ENCODE peak calls at places on chromosome 19, in four cellular contexts. I is HepG2, Y is SK-N-SH, N is K562. U is an unnamed sample.

GRCh38 chr19:50155520-50156109 is 7.5 kb downstream of the IZUMO2 start:
- DNase-seq in N (peak; percentile 18), Y (no peak), I (no peak), U (peak; percentile 36)

GRCh38 chr19:17329061-17329767 is 5.4 kb downstream of the ANO8 start:
- DNase-seq in N (no peak), Y (no peak), I (no peak), U (no peak)

GRCh38 chr19:10230155-10230903 is 802 bp downstream of the S1PR2 start:
- DNase-seq in I (no peak), N (no peak), Y (peak; percentile 83), U (no peak)

GRCh38 chr19:53881482-53882390 is at the start of gene PRKCG:
- DNase-seq in Y (peak; percentile 76), I (peak; percentile 44), N (peak; percentile 61), U (no peak)

GRCh38 chr19:9823816-9824215 is 3.9 kb upstream of the UBL5 start:
- DNase-seq in I (no peak), Y (no peak), N (no peak), U (no peak)

GRCh38 chr19:56637976-56638555 is 4.9 kb upstream of the SMIM17 start:
- DNase-seq in Y (no peak), N (peak; percentile 51), I (peak; percentile 54), U (peak; percentile 53)

GRCh38 chr19:35889370-35890112 is 10.8 kb downstream of the NFKBID start:
- DNase-seq in N (no peak), Y (no peak), I (no peak), U (no peak)

GRCh38 chr19:6047741-6048231 is 62.5 kb downstream of the RFX2 start:
- DNase-seq in N (peak; percentile 65), I (peak; percentile 70), Y (peak; percentile 84), U (peak; percentile 58)

GRCh38 chr19:2636897-2637683 is 65.4 kb downstream of the GNG7 start:
- DNase-seq in Y (peak; percentile 94), I (peak; percentile 34), N (peak; percentile 82), U (peak; percentile 74)

GRCh38 chr19:56174550-56174949 is 1.3 kb upstream of the GALP start:
- DNase-seq in N (no peak), I (no peak), Y (no peak), U (no peak)

GRCh38 chr19:4197625-4198466 is 15.4 kb downstream of the ANKRD24 start:
- DNase-seq in Y (peak; percentile 81), I (no peak), N (peak; percentile 51), U (peak; percentile 67)

GRCh38 chr19:43784981-43785808 is 4.4 kb upstream of the KCNN4 start:
- DNase-seq in N (peak; percentile 76), I (peak; percentile 60), Y (peak; percentile 84), U (peak; percentile 76)

DNA sequence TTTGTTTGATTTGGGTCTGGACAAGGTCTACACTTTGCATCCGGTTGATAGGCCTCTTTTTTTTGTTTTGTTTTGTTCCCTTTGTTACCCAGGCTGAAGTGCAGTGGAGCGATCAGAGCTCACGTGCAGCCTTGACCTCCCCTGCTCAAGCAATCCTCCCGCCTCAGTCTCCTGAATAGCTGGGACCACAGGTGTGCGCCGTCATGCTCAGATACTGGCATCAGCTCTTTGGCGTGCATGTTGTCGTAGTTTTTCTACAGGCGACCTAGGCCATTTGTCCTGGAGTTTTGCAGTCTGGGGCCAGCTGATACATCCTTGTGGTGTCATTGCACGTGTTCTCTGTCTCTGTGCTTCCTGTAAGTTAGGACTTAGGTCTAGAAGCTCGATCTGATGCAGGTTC is 16.3 kb downstream of the PAK4 start:
- DNase-seq in Y (no peak), I (no peak), N (no peak), U (no peak)
- TF ChIP-seq FOXM1 in Y (no peak), I (no peak), N (no peak), U (no peak)

GRCh38 chr19:39953915-39954314 is 17.1 kb upstream of the PSMC4 start:
- DNase-seq in I (no peak), N (no peak), Y (no peak), U (no peak)

GRCh38 chr19:39949026-39949747 is 14.8 kb upstream of the FCGBP start:
- DNase-seq in I (no peak), N (no peak), Y (no peak), U (no peak)

GRCh38 chr19:39951065-39951650 is 16.7 kb upstream of the FCGBP start:
- DNase-seq in Y (no peak), N (no peak), I (no peak), U (no peak)

GRCh38 chr19:39946532-39946931 is 12.1 kb upstream of the FCGBP start:
- DNase-seq in N (no peak), Y (no peak), I (no peak), U (no peak)

DNA sequence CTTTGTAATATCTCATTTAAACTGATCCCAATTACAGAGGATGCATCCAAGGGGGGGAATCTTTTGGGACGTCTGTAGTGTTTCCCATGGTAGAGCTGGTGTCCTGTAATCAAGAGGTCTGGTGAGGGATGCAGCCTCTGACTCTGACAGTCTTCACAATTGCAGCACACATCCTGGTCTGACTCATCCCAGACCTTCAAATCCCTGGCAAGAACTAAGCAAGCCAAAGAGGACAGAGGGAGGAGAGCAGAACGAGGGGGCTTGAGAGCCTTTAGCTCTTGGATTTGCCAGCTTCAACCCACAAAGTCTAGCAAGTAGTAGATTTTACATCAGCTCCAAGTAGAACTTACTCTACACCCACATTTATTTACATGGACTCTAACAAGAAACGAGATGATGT is 17.3 kb upstream of the FCGBP start:
- DNase-seq in N (no peak), Y (no peak), I (no peak), U (no peak)
- TF ChIP-seq FOXM1 in N (no peak), Y (no peak), I (no peak), U (no peak)

GRCh38 chr19:37551123-37551993 is 43.2 kb downstream of the ZNF571 start:
- DNase-seq in I (no peak), N (peak; percentile 63), Y (peak; percentile 95), U (no peak)
- TF ChIP-seq FOXM1 in I (no peak), N (no peak), Y (no peak), U (no peak)

GRCh38 chr19:29537181-29537580 is 11.4 kb downstream of the VSTM2B start:
- DNase-seq in I (no peak), N (no peak), Y (no peak), U (no peak)
- TF ChIP-seq FOXM1 in I (no peak), N (no peak), Y (no peak), U (no peak)

DNA sequence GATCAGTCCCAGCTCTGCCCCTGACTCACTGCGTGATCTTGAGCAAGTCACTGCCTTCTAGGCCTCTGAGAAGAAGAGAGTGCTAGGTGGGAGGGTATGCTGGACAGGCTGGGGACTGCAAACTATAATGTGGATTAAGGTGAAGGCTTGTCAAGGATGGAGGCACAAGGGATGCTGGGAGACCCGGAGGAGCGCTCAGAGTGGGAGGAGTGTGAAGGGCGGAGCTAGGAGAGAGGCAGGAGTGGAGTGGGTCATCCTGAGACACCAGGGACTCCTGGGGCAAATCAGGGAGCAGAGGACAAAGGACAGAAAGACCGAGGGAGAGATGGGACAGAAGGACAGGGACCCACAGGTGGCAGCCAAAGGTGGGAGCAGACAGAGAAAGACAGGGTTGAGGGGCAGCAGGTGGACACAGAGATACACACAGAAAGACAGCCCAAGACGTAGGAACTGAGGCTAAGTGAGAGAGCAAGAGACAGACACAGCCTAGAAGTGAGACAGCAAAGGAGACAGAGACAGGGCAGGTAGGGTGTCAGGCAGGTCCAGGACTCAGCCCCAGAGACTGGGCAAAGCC is 2.6 kb downstream of the GRIK5 start:
- DNase-seq in I (no peak), N (no peak), Y (no peak), U (no peak)
- TF ChIP-seq FOXM1 in I (no peak), N (no peak), Y (no peak), U (no peak)

GRCh38 chr19:47013041-47013517 is 6.6 kb upstream of the NPAS1 start:
- DNase-seq in I (peak; percentile 56), N (peak; percentile 81), Y (peak; percentile 92), U (peak; percentile 89)
- TF ChIP-seq FOXM1 in I (no peak), N (no peak), Y (no peak), U (no peak)

DNA sequence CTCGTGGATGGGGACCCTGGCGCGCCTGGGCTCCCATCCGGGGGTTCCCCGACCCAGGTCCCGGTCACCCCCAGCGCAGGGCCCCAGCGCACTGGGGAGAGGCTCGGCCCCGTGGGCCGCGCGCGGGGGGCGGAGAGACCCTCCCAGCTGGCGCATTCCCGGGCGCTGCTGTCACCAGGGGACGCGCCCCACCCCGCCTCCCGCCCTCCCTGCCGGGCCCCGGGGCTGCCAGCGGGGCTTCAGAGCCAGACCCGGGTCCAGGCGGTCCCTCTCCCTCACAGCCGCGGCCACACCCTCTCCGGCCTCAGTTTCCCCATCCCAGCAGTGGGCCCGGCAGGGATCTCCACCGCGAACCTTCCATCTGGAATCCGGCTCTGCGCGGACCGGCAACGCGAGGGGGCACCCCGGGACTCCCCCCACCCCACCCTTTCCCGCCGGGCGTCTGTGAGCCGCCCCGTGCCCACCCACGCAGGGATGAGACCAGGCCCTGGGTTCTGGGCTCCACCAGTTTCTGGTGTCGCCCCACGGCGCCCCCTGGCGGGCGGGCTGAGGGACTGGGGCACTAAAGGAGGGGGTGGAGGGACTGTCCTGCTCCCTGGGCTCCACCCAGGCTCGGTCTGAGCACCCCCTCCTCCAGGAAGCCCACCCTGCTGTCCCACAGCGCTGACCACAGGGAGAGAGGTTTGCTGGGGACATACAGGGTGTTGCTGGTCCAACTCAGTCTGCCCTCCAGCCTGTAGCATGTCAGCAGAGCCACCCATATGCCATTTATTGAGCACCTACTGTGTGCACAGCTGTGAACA is 874 bp upstream of the ADAMTSL5 start:
- DNase-seq in Y (peak; percentile 75), N (peak; percentile 83), I (no peak), U (peak; percentile 83)
- TF ChIP-seq FOXM1 in Y (no peak), N (no peak), I (no peak), U (no peak)

GRCh38 chr19:13623686-13624405 is 117.6 kb upstream of the CACNA1A start:
- DNase-seq in N (no peak), Y (no peak), I (no peak), U (no peak)
- TF ChIP-seq FOXM1 in N (no peak), Y (no peak), I (no peak), U (no peak)

GRCh38 chr19:19160489-19161035 is 9.5 kb downstream of the MEF2B start:
- DNase-seq in Y (no peak), N (no peak), I (no peak), U (no peak)
- TF ChIP-seq FOXM1 in Y (no peak), N (no peak), I (no peak), U (no peak)